ENCODE peak calls at places on chromosome 11, in nine cellular contexts. One of them, this sample, is unnamed.

GRCh38 chr11:95688501-95689222 is 100.9 kb downstream of the FAM76B start:
- DNase-seq in heart left ventricle: no peak
- DNase-seq in lower lobe of right lung: no peak
- DNase-seq in CMK: no peak
- DNase-seq in HEK293T: no peak
- DNase-seq in iPS-NIHi11: no peak
- DNase-seq in T-helper 9 cell: no peak
- DNase-seq in heart right ventricle: no peak
- DNase-seq in prostate gland: no peak
- DNase-seq in this sample: no peak

GRCh38 chr11:45913942-45914635 is 3.6 kb downstream of the PEX16 start:
- DNase-seq in heart left ventricle: no peak
- DNase-seq in lower lobe of right lung: no peak
- DNase-seq in CMK: no peak
- DNase-seq in HEK293T: no peak
- DNase-seq in iPS-NIHi11: no peak
- DNase-seq in T-helper 9 cell: no peak
- DNase-seq in heart right ventricle: no peak
- DNase-seq in prostate gland: no peak
- DNase-seq in this sample: no peak

GRCh38 chr11:37926772-37927171 is 1328.7 kb upstream of the RAG2 start:
- DNase-seq in heart left ventricle: no peak
- DNase-seq in lower lobe of right lung: no peak
- DNase-seq in CMK: no peak
- DNase-seq in HEK293T: no peak
- DNase-seq in iPS-NIHi11: no peak
- DNase-seq in T-helper 9 cell: no peak
- DNase-seq in heart right ventricle: no peak
- DNase-seq in prostate gland: no peak
- DNase-seq in this sample: no peak

GRCh38 chr11:76803811-76804600 is 20.9 kb downstream of the TSKU start:
- DNase-seq in heart left ventricle: no peak
- DNase-seq in lower lobe of right lung: peak
- DNase-seq in CMK: no peak
- DNase-seq in HEK293T: no peak
- DNase-seq in iPS-NIHi11: no peak
- DNase-seq in T-helper 9 cell: no peak
- DNase-seq in heart right ventricle: no peak
- DNase-seq in prostate gland: no peak
- DNase-seq in this sample: no peak

GRCh38 chr11:122155765-122156527 is 39.9 kb upstream of the BLID start:
- DNase-seq in heart left ventricle: no peak
- DNase-seq in lower lobe of right lung: no peak
- DNase-seq in CMK: no peak
- DNase-seq in HEK293T: no peak
- DNase-seq in iPS-NIHi11: no peak
- DNase-seq in T-helper 9 cell: no peak
- DNase-seq in heart right ventricle: no peak
- DNase-seq in prostate gland: no peak
- DNase-seq in this sample: no peak

GRCh38 chr11:132486060-132486459 is 1046.2 kb downstream of the OPCML start:
- DNase-seq in heart left ventricle: no peak
- DNase-seq in lower lobe of right lung: no peak
- DNase-seq in CMK: no peak
- DNase-seq in HEK293T: no peak
- DNase-seq in iPS-NIHi11: no peak
- DNase-seq in T-helper 9 cell: no peak
- DNase-seq in heart right ventricle: no peak
- DNase-seq in prostate gland: no peak
- DNase-seq in this sample: no peak

GRCh38 chr11:42974510-42974909 is 337.3 kb upstream of the API5 start:
- DNase-seq in heart left ventricle: no peak
- DNase-seq in lower lobe of right lung: no peak
- DNase-seq in CMK: no peak
- DNase-seq in HEK293T: no peak
- DNase-seq in iPS-NIHi11: peak
- DNase-seq in T-helper 9 cell: no peak
- DNase-seq in heart right ventricle: no peak
- DNase-seq in prostate gland: no peak
- DNase-seq in this sample: no peak

GRCh38 chr11:33664829-33665228 is 35.8 kb downstream of the C11orf91 start:
- DNase-seq in heart left ventricle: no peak
- DNase-seq in lower lobe of right lung: no peak
- DNase-seq in CMK: no peak
- DNase-seq in HEK293T: no peak
- DNase-seq in iPS-NIHi11: no peak
- DNase-seq in T-helper 9 cell: no peak
- DNase-seq in heart right ventricle: no peak
- DNase-seq in prostate gland: no peak
- DNase-seq in this sample: no peak

GRCh38 chr11:40118780-40119179 is 1340.7 kb downstream of the LRRC4C start:
- DNase-seq in heart left ventricle: no peak
- DNase-seq in lower lobe of right lung: no peak
- DNase-seq in CMK: no peak
- DNase-seq in HEK293T: no peak
- DNase-seq in iPS-NIHi11: no peak
- DNase-seq in T-helper 9 cell: no peak
- DNase-seq in heart right ventricle: no peak
- DNase-seq in prostate gland: no peak
- DNase-seq in this sample: peak

GRCh38 chr11:86497310-86497709 is 122.6 kb downstream of the CCDC81 start:
- DNase-seq in heart left ventricle: no peak
- DNase-seq in lower lobe of right lung: no peak
- DNase-seq in CMK: no peak
- DNase-seq in HEK293T: no peak
- DNase-seq in iPS-NIHi11: no peak
- DNase-seq in T-helper 9 cell: no peak
- DNase-seq in heart right ventricle: no peak
- DNase-seq in prostate gland: no peak
- DNase-seq in this sample: no peak

GRCh38 chr11:101759771-101760450 is 154.9 kb upstream of the CEP126 start:
- DNase-seq in heart left ventricle: no peak
- DNase-seq in lower lobe of right lung: no peak
- DNase-seq in CMK: no peak
- DNase-seq in HEK293T: no peak
- DNase-seq in iPS-NIHi11: no peak
- DNase-seq in T-helper 9 cell: no peak
- DNase-seq in heart right ventricle: no peak
- DNase-seq in prostate gland: no peak
- DNase-seq in this sample: peak

GRCh38 chr11:129992161-129992944 is 10.3 kb downstream of the PRDM10 start:
- DNase-seq in heart left ventricle: no peak
- DNase-seq in lower lobe of right lung: no peak
- DNase-seq in CMK: no peak
- DNase-seq in HEK293T: peak
- DNase-seq in iPS-NIHi11: peak
- DNase-seq in T-helper 9 cell: peak
- DNase-seq in heart right ventricle: no peak
- DNase-seq in prostate gland: peak
- DNase-seq in this sample: no peak

GRCh38 chr11:119496997-119497396 is 74.0 kb upstream of the THY1 start:
- DNase-seq in heart left ventricle: no peak
- DNase-seq in lower lobe of right lung: no peak
- DNase-seq in CMK: no peak
- DNase-seq in HEK293T: no peak
- DNase-seq in iPS-NIHi11: no peak
- DNase-seq in T-helper 9 cell: no peak
- DNase-seq in heart right ventricle: no peak
- DNase-seq in prostate gland: no peak
- DNase-seq in this sample: no peak

GRCh38 chr11:24295360-24295759 is 201.5 kb upstream of the LUZP2 start:
- DNase-seq in heart left ventricle: no peak
- DNase-seq in lower lobe of right lung: no peak
- DNase-seq in CMK: no peak
- DNase-seq in HEK293T: no peak
- DNase-seq in iPS-NIHi11: no peak
- DNase-seq in T-helper 9 cell: no peak
- DNase-seq in heart right ventricle: no peak
- DNase-seq in prostate gland: no peak
- DNase-seq in this sample: no peak

GRCh38 chr11:116603783-116604323 is 168.9 kb downstream of the BUD13 start:
- DNase-seq in heart left ventricle: no peak
- DNase-seq in lower lobe of right lung: no peak
- DNase-seq in CMK: no peak
- DNase-seq in HEK293T: no peak
- DNase-seq in iPS-NIHi11: no peak
- DNase-seq in T-helper 9 cell: no peak
- DNase-seq in heart right ventricle: no peak
- DNase-seq in prostate gland: no peak
- DNase-seq in this sample: no peak

GRCh38 chr11:19393119-19393518 is 152.4 kb upstream of the E2F8 start:
- DNase-seq in heart left ventricle: no peak
- DNase-seq in lower lobe of right lung: no peak
- DNase-seq in CMK: no peak
- DNase-seq in HEK293T: no peak
- DNase-seq in iPS-NIHi11: no peak
- DNase-seq in T-helper 9 cell: no peak
- DNase-seq in heart right ventricle: no peak
- DNase-seq in prostate gland: no peak
- DNase-seq in this sample: no peak